ENCODE peak calls at places on chromosomes 7 and 10, in seven cellular contexts. One of them, this sample, is unnamed.

GRCh38 chr7:151248191-151249033 is at the start of gene SMARCD3:
- DNase-seq in IMR-90: peak
- DNase-seq in H9: peak
- DNase-seq in mesenchymal stem cell: peak
- DNase-seq in neuronal stem cell: peak
- DNase-seq in trophoblast cell: peak
- DNase-seq in mesendoderm: peak
- DNase-seq in this sample: no peak

GRCh38 chr10:69880301-69881081 is 78.8 kb downstream of the COL13A1 start:
- DNase-seq in trophoblast cell: no peak
- DNase-seq in mesendoderm: no peak
- DNase-seq in IMR-90: no peak
- DNase-seq in H9: no peak
- DNase-seq in neuronal stem cell: no peak
- DNase-seq in mesenchymal stem cell: no peak
- DNase-seq in this sample: no peak

GRCh38 chr7:126213876-126214275 is 1038.9 kb downstream of the GRM8 start:
- DNase-seq in mesendoderm: no peak
- DNase-seq in H9: no peak
- DNase-seq in mesenchymal stem cell: no peak
- DNase-seq in neuronal stem cell: no peak
- DNase-seq in trophoblast cell: no peak
- DNase-seq in IMR-90: no peak
- DNase-seq in this sample: no peak

GRCh38 chr10:59319854-59320253 is 42.5 kb downstream of the FAM13C start:
- DNase-seq in H9: no peak
- DNase-seq in mesendoderm: peak
- DNase-seq in neuronal stem cell: no peak
- DNase-seq in mesenchymal stem cell: no peak
- DNase-seq in IMR-90: no peak
- DNase-seq in trophoblast cell: no peak
- DNase-seq in this sample: no peak

GRCh38 chr7:1700536-1701333 is 30.7 kb downstream of the ELFN1 start:
- DNase-seq in neuronal stem cell: no peak
- DNase-seq in IMR-90: no peak
- DNase-seq in trophoblast cell: no peak
- DNase-seq in H9: peak
- DNase-seq in mesendoderm: no peak
- DNase-seq in mesenchymal stem cell: no peak
- DNase-seq in this sample: peak

GRCh38 chr7:45048748-45049147 is 40.0 kb downstream of the NACAD start:
- DNase-seq in mesenchymal stem cell: no peak
- DNase-seq in mesendoderm: no peak
- DNase-seq in H9: no peak
- DNase-seq in IMR-90: no peak
- DNase-seq in trophoblast cell: no peak
- DNase-seq in neuronal stem cell: no peak
- DNase-seq in this sample: no peak

GRCh38 chr7:77697535-77697831 is 1.2 kb downstream of the RSBN1L start:
- DNase-seq in mesenchymal stem cell: no peak
- DNase-seq in neuronal stem cell: no peak
- DNase-seq in mesendoderm: no peak
- DNase-seq in H9: no peak
- DNase-seq in IMR-90: no peak
- DNase-seq in trophoblast cell: no peak
- DNase-seq in this sample: no peak

GRCh38 chr7:5997210-5997808 is 11.5 kb downstream of the PMS2 start:
- DNase-seq in H9: no peak
- DNase-seq in neuronal stem cell: peak
- DNase-seq in mesenchymal stem cell: peak
- DNase-seq in trophoblast cell: peak
- DNase-seq in IMR-90: peak
- DNase-seq in mesendoderm: peak
- DNase-seq in this sample: no peak

GRCh38 chr10:93873427-93874115 is 20.2 kb upstream of the SLC35G1 start:
- DNase-seq in mesenchymal stem cell: peak
- DNase-seq in neuronal stem cell: no peak
- DNase-seq in mesendoderm: peak
- DNase-seq in trophoblast cell: peak
- DNase-seq in IMR-90: peak
- DNase-seq in H9: no peak
- DNase-seq in this sample: no peak

GRCh38 chr7:25995893-25996529 is 156.0 kb upstream of the NFE2L3 start:
- DNase-seq in neuronal stem cell: no peak
- DNase-seq in H9: no peak
- DNase-seq in mesenchymal stem cell: no peak
- DNase-seq in mesendoderm: peak
- DNase-seq in IMR-90: no peak
- DNase-seq in trophoblast cell: no peak
- DNase-seq in this sample: no peak

GRCh38 chr10:89710748-89711147 is 9.4 kb downstream of the KIF20B start:
- DNase-seq in trophoblast cell: no peak
- DNase-seq in IMR-90: peak
- DNase-seq in neuronal stem cell: no peak
- DNase-seq in mesendoderm: no peak
- DNase-seq in mesenchymal stem cell: no peak
- DNase-seq in H9: no peak
- DNase-seq in this sample: no peak

DNA sequence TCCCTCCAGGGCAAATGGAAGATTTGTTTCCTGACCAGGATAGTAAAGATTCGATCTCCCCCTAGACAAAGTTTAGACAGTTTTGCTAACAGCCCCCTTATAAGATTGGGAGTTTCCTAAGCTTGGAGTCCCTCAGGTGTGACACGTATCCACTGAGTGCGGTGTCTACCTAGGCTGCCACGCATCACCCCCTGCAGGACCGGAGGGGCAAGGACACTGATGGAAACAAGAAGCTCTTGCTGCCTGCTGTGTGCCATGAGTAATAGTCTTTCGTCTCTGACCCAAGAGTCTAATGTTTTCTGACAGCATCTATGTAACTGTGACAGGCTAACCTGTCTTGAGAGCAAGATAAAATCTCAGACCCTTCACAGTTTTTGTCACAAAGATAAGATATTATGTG is 173.5 kb downstream of the SEMA3E start:
- DNase-seq in mesendoderm: peak
- DNase-seq in H9: peak
- DNase-seq in IMR-90: no peak
- DNase-seq in neuronal stem cell: no peak
- DNase-seq in mesenchymal stem cell: no peak
- DNase-seq in trophoblast cell: no peak
- DNase-seq in this sample: no peak
- H2AK5ac ChIP-seq in mesendoderm: no peak
- H2AK5ac ChIP-seq in H9: no peak
- H2AK5ac ChIP-seq in IMR-90: no peak
- H2AK5ac ChIP-seq in neuronal stem cell: no peak
- H2AK5ac ChIP-seq in mesenchymal stem cell: no peak
- H2AK5ac ChIP-seq in trophoblast cell: no peak
- H2AK5ac ChIP-seq in this sample: no peak

DNA sequence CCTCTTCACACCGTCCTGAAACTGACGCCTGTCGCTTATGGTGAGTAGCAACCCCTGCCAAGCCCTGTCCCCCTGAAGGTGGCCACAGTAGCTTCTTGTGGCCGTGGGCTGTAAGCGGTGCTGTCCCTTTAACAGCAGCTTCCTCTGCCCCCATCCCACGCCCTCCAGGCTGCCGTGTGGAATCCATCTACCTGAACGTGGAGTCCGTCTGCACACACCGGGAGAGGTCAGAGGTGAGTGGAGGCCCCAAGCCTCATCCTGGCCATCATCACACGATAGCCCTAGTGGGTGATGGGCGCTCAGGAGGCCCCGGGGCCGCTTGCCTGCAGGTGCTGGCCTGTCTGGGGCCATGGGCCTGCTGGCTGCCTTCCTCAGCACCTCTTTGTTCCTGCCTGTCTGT is 21.2 kb downstream of the PFKFB3 start:
- DNase-seq in mesenchymal stem cell: no peak
- DNase-seq in IMR-90: no peak
- DNase-seq in trophoblast cell: no peak
- DNase-seq in neuronal stem cell: no peak
- DNase-seq in H9: no peak
- DNase-seq in mesendoderm: no peak
- DNase-seq in this sample: no peak
- H2AK5ac ChIP-seq in mesenchymal stem cell: no peak
- H2AK5ac ChIP-seq in IMR-90: no peak
- H2AK5ac ChIP-seq in trophoblast cell: peak
- H2AK5ac ChIP-seq in neuronal stem cell: no peak
- H2AK5ac ChIP-seq in H9: no peak
- H2AK5ac ChIP-seq in mesendoderm: no peak
- H2AK5ac ChIP-seq in this sample: no peak

DNA sequence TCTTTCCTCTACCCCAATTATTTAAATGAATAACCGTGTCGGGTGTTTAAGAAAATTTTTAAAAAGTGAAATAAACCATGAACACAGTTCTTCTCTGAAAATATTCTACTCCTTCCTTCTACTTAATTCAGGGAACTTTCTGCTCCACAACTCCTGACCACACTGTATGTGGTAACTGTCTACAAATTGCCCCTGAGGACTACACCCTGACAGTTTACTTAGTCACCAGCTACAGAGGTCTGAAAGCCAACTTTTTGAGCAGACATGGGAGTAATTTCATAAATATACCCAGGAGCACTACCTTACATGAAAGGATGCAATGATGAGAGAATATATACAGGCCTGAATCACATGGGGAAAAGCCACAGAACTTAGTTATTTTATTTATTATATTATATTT is 523.2 kb upstream of the SORCS1 start:
- DNase-seq in IMR-90: no peak
- DNase-seq in neuronal stem cell: no peak
- DNase-seq in mesenchymal stem cell: no peak
- DNase-seq in H9: no peak
- DNase-seq in trophoblast cell: no peak
- DNase-seq in mesendoderm: no peak
- DNase-seq in this sample: no peak
- H2AK5ac ChIP-seq in IMR-90: no peak
- H2AK5ac ChIP-seq in neuronal stem cell: no peak
- H2AK5ac ChIP-seq in mesenchymal stem cell: no peak
- H2AK5ac ChIP-seq in H9: no peak
- H2AK5ac ChIP-seq in trophoblast cell: no peak
- H2AK5ac ChIP-seq in mesendoderm: no peak
- H2AK5ac ChIP-seq in this sample: no peak

DNA sequence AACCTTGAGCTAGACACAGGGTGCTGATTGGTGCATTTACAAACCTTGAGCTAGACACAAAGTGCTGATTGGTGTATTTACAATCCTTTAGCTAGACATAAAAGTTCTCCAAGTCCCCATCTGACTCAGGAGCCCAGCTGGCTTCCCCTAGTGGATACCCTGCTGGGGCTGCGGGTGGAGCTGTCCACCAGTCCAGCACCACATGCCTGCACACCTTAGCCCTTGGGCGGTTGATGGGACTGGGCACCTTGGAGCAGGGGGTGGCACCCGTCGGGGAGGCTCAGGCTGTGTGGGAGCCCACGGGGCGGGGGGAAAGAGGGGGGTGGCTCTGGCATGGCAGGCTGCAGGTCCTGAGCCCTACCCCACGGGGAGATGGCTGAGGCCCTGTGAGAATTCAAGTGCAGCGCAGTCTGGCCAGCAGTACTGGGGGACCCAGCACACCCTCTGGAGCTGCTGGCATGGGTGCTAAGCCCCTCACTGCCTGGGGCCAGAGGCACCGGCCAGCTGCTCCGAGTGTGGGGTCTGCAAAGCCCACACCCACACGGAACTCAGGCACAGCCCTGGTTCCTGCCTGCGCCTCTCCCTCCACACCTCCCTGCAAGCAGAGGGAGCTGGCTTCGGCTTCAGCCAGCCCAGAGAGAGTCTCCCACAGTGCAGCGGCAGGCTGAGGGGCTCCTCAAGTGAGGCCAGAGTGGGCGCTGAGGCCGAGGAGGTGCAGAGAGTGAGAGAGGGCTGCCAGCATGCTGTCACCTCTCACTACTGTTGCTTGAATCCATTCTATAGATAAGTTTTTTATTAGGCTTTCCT is 369.8 kb upstream of the SMIM30 start:
- DNase-seq in trophoblast cell: no peak
- DNase-seq in neuronal stem cell: no peak
- DNase-seq in IMR-90: no peak
- DNase-seq in mesenchymal stem cell: no peak
- DNase-seq in mesendoderm: no peak
- DNase-seq in H9: no peak
- DNase-seq in this sample: no peak
- H2AK5ac ChIP-seq in trophoblast cell: no peak
- H2AK5ac ChIP-seq in neuronal stem cell: no peak
- H2AK5ac ChIP-seq in IMR-90: no peak
- H2AK5ac ChIP-seq in mesenchymal stem cell: no peak
- H2AK5ac ChIP-seq in mesendoderm: no peak
- H2AK5ac ChIP-seq in H9: no peak
- H2AK5ac ChIP-seq in this sample: no peak

GRCh38 chr10:4329237-4329636 is 496.8 kb upstream of the AKR1E2 start:
- DNase-seq in trophoblast cell: no peak
- DNase-seq in IMR-90: no peak
- DNase-seq in mesendoderm: no peak
- DNase-seq in neuronal stem cell: no peak
- DNase-seq in H9: no peak
- DNase-seq in mesenchymal stem cell: no peak
- DNase-seq in this sample: no peak
- H2AK5ac ChIP-seq in trophoblast cell: no peak
- H2AK5ac ChIP-seq in IMR-90: no peak
- H2AK5ac ChIP-seq in mesendoderm: no peak
- H2AK5ac ChIP-seq in neuronal stem cell: no peak
- H2AK5ac ChIP-seq in H9: no peak
- H2AK5ac ChIP-seq in mesenchymal stem cell: no peak
- H2AK5ac ChIP-seq in this sample: no peak

This sample was measured in H1.